ENCODE peak calls at places on chromosomes 3 and 15, in eight cellular contexts. One of them, this sample, is unnamed.

GRCh38 chr3:119175869-119176756 is 2.7 kb downstream of the UPK1B start:
- DNase-seq in neural progenitor cell: no peak
- DNase-seq in OCI-LY7: no peak
- DNase-seq in AG09309: peak
- DNase-seq in lower lobe of right lung: no peak
- DNase-seq in H1: no peak
- DNase-seq in stomach: peak
- DNase-seq in uterus: no peak
- DNase-seq in this sample: no peak

GRCh38 chr15:52383100-52383588 is 87.5 kb upstream of the MYO5C start:
- DNase-seq in AG09309: no peak
- DNase-seq in H1: no peak
- DNase-seq in neural progenitor cell: no peak
- DNase-seq in OCI-LY7: no peak
- DNase-seq in stomach: no peak
- DNase-seq in lower lobe of right lung: no peak
- DNase-seq in uterus: no peak
- DNase-seq in this sample: no peak

GRCh38 chr3:67294341-67294740 is 296.2 kb downstream of the KBTBD8 start:
- DNase-seq in H1: no peak
- DNase-seq in stomach: no peak
- DNase-seq in AG09309: no peak
- DNase-seq in lower lobe of right lung: no peak
- DNase-seq in neural progenitor cell: no peak
- DNase-seq in uterus: no peak
- DNase-seq in OCI-LY7: no peak
- DNase-seq in this sample: no peak

GRCh38 chr15:41183580-41183979 is 47.0 kb downstream of the EXD1 start:
- DNase-seq in AG09309: no peak
- DNase-seq in uterus: no peak
- DNase-seq in stomach: no peak
- DNase-seq in neural progenitor cell: no peak
- DNase-seq in OCI-LY7: no peak
- DNase-seq in H1: no peak
- DNase-seq in lower lobe of right lung: no peak
- DNase-seq in this sample: no peak

GRCh38 chr15:99998661-99999101 is 265.4 kb upstream of the LYSMD4 start:
- DNase-seq in AG09309: no peak
- DNase-seq in OCI-LY7: no peak
- DNase-seq in uterus: no peak
- DNase-seq in H1: no peak
- DNase-seq in lower lobe of right lung: no peak
- DNase-seq in neural progenitor cell: no peak
- DNase-seq in stomach: peak
- DNase-seq in this sample: no peak

GRCh38 chr3:72597756-72598195 is 250.5 kb downstream of the SHQ1 start:
- DNase-seq in OCI-LY7: no peak
- DNase-seq in neural progenitor cell: peak
- DNase-seq in uterus: no peak
- DNase-seq in H1: no peak
- DNase-seq in lower lobe of right lung: no peak
- DNase-seq in AG09309: no peak
- DNase-seq in stomach: no peak
- DNase-seq in this sample: no peak

GRCh38 chr3:40299721-40300335 is 9.7 kb upstream of the EIF1B start:
- DNase-seq in OCI-LY7: no peak
- DNase-seq in neural progenitor cell: no peak
- DNase-seq in H1: no peak
- DNase-seq in uterus: no peak
- DNase-seq in stomach: no peak
- DNase-seq in lower lobe of right lung: no peak
- DNase-seq in AG09309: peak
- DNase-seq in this sample: no peak

GRCh38 chr3:72384602-72385001 is 463.6 kb downstream of the SHQ1 start:
- DNase-seq in stomach: no peak
- DNase-seq in H1: no peak
- DNase-seq in uterus: no peak
- DNase-seq in neural progenitor cell: no peak
- DNase-seq in lower lobe of right lung: no peak
- DNase-seq in OCI-LY7: no peak
- DNase-seq in AG09309: no peak
- DNase-seq in this sample: no peak

GRCh38 chr3:193016437-193016887 is 98.8 kb upstream of the MB21D2 start:
- DNase-seq in stomach: peak
- DNase-seq in neural progenitor cell: peak
- DNase-seq in lower lobe of right lung: no peak
- DNase-seq in H1: peak
- DNase-seq in AG09309: no peak
- DNase-seq in OCI-LY7: no peak
- DNase-seq in uterus: peak
- DNase-seq in this sample: no peak

GRCh38 chr3:179450901-179451334 is 352 bp downstream of the GNB4 start:
- DNase-seq in OCI-LY7: peak
- DNase-seq in uterus: peak
- DNase-seq in lower lobe of right lung: no peak
- DNase-seq in H1: no peak
- DNase-seq in stomach: no peak
- DNase-seq in neural progenitor cell: peak
- DNase-seq in AG09309: no peak
- DNase-seq in this sample: no peak

GRCh38 chr3:34357461-34357860 is 559.0 kb downstream of the PDCD6IP start:
- DNase-seq in stomach: no peak
- DNase-seq in uterus: no peak
- DNase-seq in AG09309: no peak
- DNase-seq in neural progenitor cell: no peak
- DNase-seq in lower lobe of right lung: no peak
- DNase-seq in H1: no peak
- DNase-seq in OCI-LY7: no peak
- DNase-seq in this sample: no peak

GRCh38 chr15:81279621-81280051 is 44.3 kb downstream of the STARD5 start:
- DNase-seq in neural progenitor cell: no peak
- DNase-seq in lower lobe of right lung: no peak
- DNase-seq in AG09309: no peak
- DNase-seq in OCI-LY7: no peak
- DNase-seq in H1: no peak
- DNase-seq in uterus: no peak
- DNase-seq in stomach: no peak
- DNase-seq in this sample: no peak

GRCh38 chr3:11137627-11137959 is 16.7 kb upstream of the HRH1 start:
- DNase-seq in OCI-LY7: no peak
- DNase-seq in uterus: no peak
- DNase-seq in H1: no peak
- DNase-seq in AG09309: no peak
- DNase-seq in neural progenitor cell: no peak
- DNase-seq in stomach: no peak
- DNase-seq in lower lobe of right lung: no peak
- DNase-seq in this sample: no peak
- H3K4me3 ChIP-seq in OCI-LY7: no peak
- H3K4me3 ChIP-seq in uterus: no peak
- H3K4me3 ChIP-seq in H1: no peak
- H3K4me3 ChIP-seq in AG09309: peak
- H3K4me3 ChIP-seq in neural progenitor cell: no peak
- H3K4me3 ChIP-seq in stomach: no peak
- H3K4me3 ChIP-seq in lower lobe of right lung: no peak
- H3K4me3 ChIP-seq in this sample: no peak

DNA sequence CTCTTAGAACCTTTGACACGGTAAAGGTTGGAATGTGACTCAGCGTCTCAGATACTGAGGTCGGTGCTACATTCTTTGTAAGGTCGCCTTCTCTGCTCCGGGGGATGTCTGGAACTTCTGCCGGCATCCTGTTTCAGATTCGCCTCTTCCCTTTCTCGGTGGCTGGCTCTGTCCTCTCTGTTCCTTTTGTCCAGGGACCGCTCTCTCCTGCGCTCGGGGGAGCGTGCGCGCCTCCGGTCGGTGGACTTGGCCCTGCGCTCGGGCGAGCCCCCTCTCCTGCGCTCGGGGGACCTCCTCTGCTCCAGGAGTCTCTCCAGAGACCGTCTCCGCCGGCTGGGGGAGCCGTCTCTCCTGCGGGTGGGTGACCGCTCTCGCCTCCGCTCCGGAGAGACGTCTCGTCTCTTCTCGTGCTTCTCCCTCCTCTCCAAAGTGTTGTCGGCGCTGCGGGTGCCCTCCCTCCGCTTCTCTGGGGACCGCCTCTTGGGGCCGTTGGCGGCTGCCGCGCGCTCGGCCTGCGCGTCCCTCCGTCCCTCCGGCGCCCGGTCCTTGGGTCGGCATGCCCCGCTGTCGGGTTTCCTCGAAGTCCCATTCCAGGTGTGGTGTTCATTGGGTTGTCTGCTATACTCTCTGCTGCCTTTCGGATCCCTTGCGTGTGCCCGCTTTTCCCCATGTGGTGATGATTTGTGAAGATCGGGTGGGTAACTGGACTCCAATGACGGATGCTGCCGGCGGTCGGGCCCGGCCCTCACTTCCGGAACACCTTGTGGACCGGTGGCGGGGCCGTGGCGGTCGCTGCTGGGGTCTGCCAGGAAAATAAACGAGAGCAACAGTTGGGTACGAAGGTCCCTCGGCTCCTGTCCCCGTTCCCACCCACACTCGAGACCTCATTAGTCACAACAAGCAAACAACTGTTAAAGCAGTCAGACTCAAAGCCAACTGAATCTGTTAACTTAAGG is 668.8 kb upstream of the ADAMTS9 start:
- DNase-seq in neural progenitor cell: peak
- DNase-seq in H1: no peak
- DNase-seq in AG09309: no peak
- DNase-seq in OCI-LY7: no peak
- DNase-seq in uterus: no peak
- DNase-seq in stomach: no peak
- DNase-seq in lower lobe of right lung: no peak
- DNase-seq in this sample: no peak
- H3K4me3 ChIP-seq in neural progenitor cell: no peak
- H3K4me3 ChIP-seq in H1: peak
- H3K4me3 ChIP-seq in AG09309: peak
- H3K4me3 ChIP-seq in OCI-LY7: no peak
- H3K4me3 ChIP-seq in uterus: no peak
- H3K4me3 ChIP-seq in stomach: peak
- H3K4me3 ChIP-seq in lower lobe of right lung: peak
- H3K4me3 ChIP-seq in this sample: no peak

GRCh38 chr15:74431645-74432044 is 2.1 kb downstream of the SEMA7A start:
- DNase-seq in AG09309: no peak
- DNase-seq in H1: no peak
- DNase-seq in uterus: no peak
- DNase-seq in neural progenitor cell: no peak
- DNase-seq in lower lobe of right lung: no peak
- DNase-seq in stomach: no peak
- DNase-seq in OCI-LY7: no peak
- DNase-seq in this sample: no peak
- H3K4me3 ChIP-seq in AG09309: peak
- H3K4me3 ChIP-seq in H1: no peak
- H3K4me3 ChIP-seq in uterus: no peak
- H3K4me3 ChIP-seq in neural progenitor cell: no peak
- H3K4me3 ChIP-seq in lower lobe of right lung: no peak
- H3K4me3 ChIP-seq in stomach: no peak
- H3K4me3 ChIP-seq in OCI-LY7: no peak
- H3K4me3 ChIP-seq in this sample: no peak

DNA sequence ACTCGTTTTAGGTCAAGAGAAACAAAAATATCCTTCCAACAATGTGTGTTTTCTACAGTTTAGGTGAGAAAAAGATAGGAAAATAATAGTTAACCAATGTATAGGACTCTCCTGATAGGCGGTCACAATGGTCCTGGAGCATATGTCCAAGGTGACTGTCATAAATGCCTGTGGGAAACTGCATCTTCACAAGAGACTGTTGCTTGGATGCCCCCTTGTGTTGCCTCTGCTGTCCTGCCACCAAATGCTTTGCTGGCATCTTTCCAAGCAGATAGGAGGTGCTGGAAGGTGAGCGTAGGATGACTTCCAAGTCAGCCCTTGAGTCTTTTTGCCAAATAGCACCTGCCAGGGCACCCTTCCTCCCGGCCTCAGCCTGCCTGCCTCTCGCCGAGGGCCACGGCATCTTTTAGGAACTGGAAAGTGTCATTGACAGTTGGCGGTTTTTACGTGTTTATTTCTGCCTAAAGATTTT is 24.1 kb upstream of the SACM1L start:
- DNase-seq in OCI-LY7: peak
- DNase-seq in stomach: peak
- DNase-seq in uterus: no peak
- DNase-seq in H1: no peak
- DNase-seq in neural progenitor cell: peak
- DNase-seq in lower lobe of right lung: no peak
- DNase-seq in AG09309: no peak
- DNase-seq in this sample: peak
- H3K4me3 ChIP-seq in OCI-LY7: peak
- H3K4me3 ChIP-seq in stomach: peak
- H3K4me3 ChIP-seq in uterus: no peak
- H3K4me3 ChIP-seq in H1: no peak
- H3K4me3 ChIP-seq in neural progenitor cell: no peak
- H3K4me3 ChIP-seq in lower lobe of right lung: peak
- H3K4me3 ChIP-seq in AG09309: no peak
- H3K4me3 ChIP-seq in this sample: peak

This sample was measured in Jurkat, Clone E6-1.